ENCODE peak calls at places on chromosomes 6 and 20, in six cellular contexts. J is stimulated activated CD8-positive, alpha-beta memory T cell treated with anti-CD3 and anti-CD28 coated beads, Interleukin-2, amount 100 ng/mL, for 1 hour; K is foreskin melanocyte; P is naive thymus-derived CD8-positive, alpha-beta T cell; Z is GM04504; A is hippocampal formation. D is an unnamed sample.
A peak's percentile ranks its signal among the peaks of the same experiment; 100 is the strongest.

GRCh38 chr6:157710604-157711003 is 112.4 kb upstream of the SNX9 start:
- DNase-seq in J (no peak), K (no peak), P (no peak), Z (no peak), A (no peak), D (no peak)

GRCh38 chr20:50356962-50357782 is 153.0 kb upstream of the PTPN1 start:
- DNase-seq in J (no peak), K (no peak), P (no peak), Z (no peak), A (no peak), D (no peak)

GRCh38 chr6:81722503-81723223 is 29.8 kb downstream of the TENT5A start:
- DNase-seq in J (no peak), K (no peak), P (no peak), Z (no peak), A (no peak), D (no peak)

GRCh38 chr6:161169690-161170089 is 104.2 kb downstream of the AGPAT4 start:
- DNase-seq in J (no peak), K (no peak), P (no peak), Z (peak; percentile 60), A (no peak), D (no peak)

GRCh38 chr20:62832212-62832922 is 15.5 kb downstream of the COL9A3 start:
- DNase-seq in J (no peak), K (no peak), P (no peak), Z (no peak), A (no peak), D (peak; percentile 85)

GRCh38 chr6:110946498-110946897 is 12.0 kb upstream of the GTF3C6 start:
- DNase-seq in J (no peak), K (no peak), P (no peak), Z (no peak), A (no peak), D (no peak)

GRCh38 chr20:38126146-38126912 is 38.7 kb downstream of the TGM2 start:
- DNase-seq in J (no peak), K (no peak), P (no peak), Z (no peak), A (no peak), D (no peak)

GRCh38 chr20:57114290-57115005 is 152.0 kb downstream of the BMP7 start:
- DNase-seq in J (no peak), K (no peak), P (no peak), Z (no peak), A (no peak), D (no peak)

GRCh38 chr6:90894285-90895144 is 307.6 kb upstream of the MAP3K7 start:
- DNase-seq in J (no peak), K (no peak), P (no peak), Z (no peak), A (no peak), D (no peak)

GRCh38 chr20:53298900-53299299 is 294.7 kb downstream of the ZNF217 start:
- DNase-seq in J (no peak), K (no peak), P (no peak), Z (no peak), A (no peak), D (no peak)

GRCh38 chr6:168908887-168909286 is 344.8 kb downstream of the THBS2 start:
- DNase-seq in J (no peak), K (peak; percentile 10), P (no peak), Z (peak; percentile 51), A (no peak), D (no peak)

GRCh38 chr20:584375-585301 is 25.5 kb downstream of the TCF15 start:
- DNase-seq in J (no peak), K (no peak), P (no peak), Z (no peak), A (no peak), D (no peak)

GRCh38 chr20:34791289-34792020 is 34.0 kb downstream of the NCOA6 start:
- DNase-seq in J (no peak), K (no peak), P (no peak), Z (peak; percentile 54), A (no peak), D (no peak)

GRCh38 chr6:111356551-111356950 is 126.5 kb downstream of the REV3L start:
- DNase-seq in J (no peak), K (no peak), P (no peak), Z (no peak), A (no peak), D (no peak)

GRCh38 chr6:142897659-142898058 is 47.3 kb downstream of the HIVEP2 start:
- DNase-seq in J (no peak), K (no peak), P (no peak), Z (no peak), A (no peak), D (no peak)

GRCh38 chr20:33576432-33576883 is 85.7 kb upstream of the C20orf144 start:
- DNase-seq in J (no peak), K (no peak), P (no peak), Z (no peak), A (no peak), D (no peak)

GRCh38 chr6:131923356-131923755 is 27.8 kb downstream of the CCN2 start:
- DNase-seq in J (no peak), K (peak; percentile 44), P (no peak), Z (no peak), A (peak; percentile 14), D (peak; percentile 72)

GRCh38 chr6:81751388-81752083 is 945 bp downstream of the TENT5A start:
- DNase-seq in J (peak; percentile 5), K (no peak), P (peak; percentile 42), Z (no peak), A (peak; percentile 42), D (peak; percentile 61)

GRCh38 chr6:155455766-155456165 is at the start of gene NOX3:
- DNase-seq in J (no peak), K (peak; percentile 46), P (no peak), Z (no peak), A (no peak), D (no peak)

GRCh38 chr20:36447101-36447500 is 94.2 kb upstream of the MYL9 start:
- DNase-seq in J (no peak), K (no peak), P (no peak), Z (no peak), A (no peak), D (no peak)

GRCh38 chr6:21634582-21634981 is 41.0 kb downstream of the SOX4 start:
- DNase-seq in J (no peak), K (peak; percentile 9), P (no peak), Z (peak; percentile 74), A (no peak), D (no peak)

GRCh38 chr6:90216081-90216977 is 80.3 kb downstream of the BACH2 start:
- DNase-seq in J (no peak), K (no peak), P (peak; percentile 68), Z (no peak), A (no peak), D (peak; percentile 22)

GRCh38 chr20:39280875-39281274 is 318.7 kb downstream of the DHX35 start:
- DNase-seq in J (no peak), K (no peak), P (no peak), Z (no peak), A (no peak), D (no peak)

GRCh38 chr6:79984261-79984660 is 20.2 kb upstream of the TTK start:
- DNase-seq in J (no peak), K (no peak), P (peak; percentile 23), Z (no peak), A (no peak), D (no peak)

GRCh38 chr6:165390475-165390874 is 81.1 kb upstream of the C6orf118 start:
- DNase-seq in J (no peak), K (no peak), P (no peak), Z (no peak), A (no peak), D (no peak)

GRCh38 chr6:71197267-71197666 is 91.3 kb upstream of the OGFRL1 start:
- DNase-seq in J (no peak), K (no peak), P (no peak), Z (no peak), A (no peak), D (no peak)

GRCh38 chr20:50191566-50192363 is 1.1 kb downstream of the CEBPB start:
- DNase-seq in J (peak; percentile 10), K (peak; percentile 45), P (peak; percentile 73), Z (no peak), A (no peak), D (peak; percentile 51)

GRCh38 chr6:133099573-133099972 is 141.6 kb upstream of the EYA4 start:
- DNase-seq in J (no peak), K (peak; percentile 81), P (no peak), Z (no peak), A (no peak), D (no peak)

GRCh38 chr20:24698706-24699206 is 229.3 kb downstream of the SYNDIG1 start:
- DNase-seq in J (no peak), K (no peak), P (no peak), Z (no peak), A (no peak), D (no peak)

GRCh38 chr20:1001116-1001515 is 995 bp downstream of the RSPO4 start:
- DNase-seq in J (no peak), K (no peak), P (no peak), Z (no peak), A (no peak), D (no peak)

GRCh38 chr20:56628873-56629463 is at the start of gene TFAP2C:
- DNase-seq in J (no peak), K (peak; percentile 73), P (no peak), Z (peak; percentile 69), A (no peak), D (peak; percentile 86)